ENCODE peak calls at places on chromosomes 6 and 20, in six cellular contexts. U, I, S, N, W and G are unnamed samples. For H3K36me3, the result is how much of the 10 kb centered on the place peaks cover.

GRCh38 chr6:17714879-17715860 is 8.4 kb upstream of the NUP153 start:
- DNase-seq in U (peak), I (peak), S (no peak), N (peak), W (no peak), G (peak)

GRCh38 chr6:116500969-116501433 is 10.4 kb upstream of the CALHM5 start:
- DNase-seq in U (peak), I (peak), S (no peak), N (no peak), W (no peak), G (peak)

GRCh38 chr6:166365221-166365620 is 17.5 kb downstream of the MPC1 start:
- DNase-seq in U (peak), I (peak), S (no peak), N (no peak), W (no peak), G (no peak)

GRCh38 chr20:14445310-14445709 is 107.9 kb upstream of the FLRT3 start:
- DNase-seq in U (peak), I (peak), S (no peak), N (peak), W (no peak), G (no peak)

GRCh38 chr6:118902731-118903130 is 8.8 kb downstream of the ASF1A start:
- DNase-seq in U (peak), I (peak), S (no peak), N (no peak), W (no peak), G (no peak)

GRCh38 chr6:155146205-155146604 is 117.6 kb upstream of the CLDN20 start:
- DNase-seq in U (no peak), I (no peak), S (no peak), N (no peak), W (no peak), G (no peak)

GRCh38 chr6:116992546-116992945 is 115.5 kb downstream of the RFX6 start:
- DNase-seq in U (no peak), I (no peak), S (no peak), N (no peak), W (no peak), G (no peak)

GRCh38 chr20:43563429-43563828 is 4.6 kb downstream of the SGK2 start:
- DNase-seq in U (no peak), I (no peak), S (no peak), N (no peak), W (no peak), G (no peak)

GRCh38 chr6:37531026-37531425 is 31.3 kb upstream of the CCDC167 start:
- DNase-seq in U (peak), I (no peak), S (no peak), N (no peak), W (no peak), G (no peak)

GRCh38 chr20:54405540-54405939 is 69.9 kb upstream of the DOK5 start:
- DNase-seq in U (no peak), I (no peak), S (no peak), N (no peak), W (no peak), G (no peak)

DNA sequence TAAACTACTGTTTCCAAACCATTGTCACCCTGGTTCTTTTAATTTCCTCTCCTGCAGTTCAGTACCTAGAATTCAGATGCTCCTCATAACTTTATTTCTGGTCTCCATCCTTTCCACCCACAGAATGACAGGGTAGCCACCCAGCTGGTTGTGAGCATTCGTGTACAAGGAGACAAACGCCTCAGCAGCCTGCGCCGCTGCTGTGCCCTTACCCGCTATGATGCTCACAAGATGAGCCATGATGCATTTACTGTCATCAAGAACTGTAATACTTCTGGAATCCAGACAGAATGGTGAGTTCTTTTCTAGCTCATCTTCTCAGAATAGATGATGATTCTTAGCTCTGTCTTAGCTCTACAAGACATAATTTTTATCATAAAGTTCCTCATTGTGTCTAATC is 18.6 kb downstream of the GTPBP2 start:
- DNase-seq in U (peak), I (no peak), S (no peak), N (no peak), W (no peak), G (no peak)
- H3K36me3 ChIP-seq in U (under half), I (half or more), S (half or more), N (under half), W (under half), G (under half)

DNA sequence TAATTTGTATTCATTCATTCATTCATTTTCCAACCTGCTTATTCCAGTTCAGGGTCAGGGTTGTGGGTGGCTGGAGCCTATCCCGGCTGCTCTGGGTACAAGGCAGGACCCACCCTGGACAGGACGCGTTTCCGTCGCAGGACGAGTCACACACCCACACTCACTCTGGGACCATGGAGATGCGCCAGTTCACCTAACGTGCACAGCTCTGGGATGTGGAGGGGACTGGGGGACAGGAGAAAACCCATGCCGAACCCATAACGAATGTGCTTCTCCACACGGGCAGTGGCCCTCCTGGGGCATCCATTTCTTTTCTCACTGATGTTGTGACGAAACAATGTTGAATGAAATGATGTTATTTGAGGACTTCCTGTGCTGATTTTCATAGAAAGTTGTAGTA is 26.5 kb downstream of the ERMARD start:
- DNase-seq in U (no peak), I (no peak), S (no peak), N (no peak), W (no peak), G (no peak)
- H3K36me3 ChIP-seq in U (under half), I (under half), S (half or more), N (under half), W (under half), G (under half)

GRCh38 chr20:25421107-25421506 is 13.6 kb downstream of the GINS1 start:
- DNase-seq in U (no peak), I (no peak), S (no peak), N (no peak), W (no peak), G (no peak)
- H3K36me3 ChIP-seq in U (under half), I (under half), S (under half), N (under half), W (under half), G (half or more)

DNA sequence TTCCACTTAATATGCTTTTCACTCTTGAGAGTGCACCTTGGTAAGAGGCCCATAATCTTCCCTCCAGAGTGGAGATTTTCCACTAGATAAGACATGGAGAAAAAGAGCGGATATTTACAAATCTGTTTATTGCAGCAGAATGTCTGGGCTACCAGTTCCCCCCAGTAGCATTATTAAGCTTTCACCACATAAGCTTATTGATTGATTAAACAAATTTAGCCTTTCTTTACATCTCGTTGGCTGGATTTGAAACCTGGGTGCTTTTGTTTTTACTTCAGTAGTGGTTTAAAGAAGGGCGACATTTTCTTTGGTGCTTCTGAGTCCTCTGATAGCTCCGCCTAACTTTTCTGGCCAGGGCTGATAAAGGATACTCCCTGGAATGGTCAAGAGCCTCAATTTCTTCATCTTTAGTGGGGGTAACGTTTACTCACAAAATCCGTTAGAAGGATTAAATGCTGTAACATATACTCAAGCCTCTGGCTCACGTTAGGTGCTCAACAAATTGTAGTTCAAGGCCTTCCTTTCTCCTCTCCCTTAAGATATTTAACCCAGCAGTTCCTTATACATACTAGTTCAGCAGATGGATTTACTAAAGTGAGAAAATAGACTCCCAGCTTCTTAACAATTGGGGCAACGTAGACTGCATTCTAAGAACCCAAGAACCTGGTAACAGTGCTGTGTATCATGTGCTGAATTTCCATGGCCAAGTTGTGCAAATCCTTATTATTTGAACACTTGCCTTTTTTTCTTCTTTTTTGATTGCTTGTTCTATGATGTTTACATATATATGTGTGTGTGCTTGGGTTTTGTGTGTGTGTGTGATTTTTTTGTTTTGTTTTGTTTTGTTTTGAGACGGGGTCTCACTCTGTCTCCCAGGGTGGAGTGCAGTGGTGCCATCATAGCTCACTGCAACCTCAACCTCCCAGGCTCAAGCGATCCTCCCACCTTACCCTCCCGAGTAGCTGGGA is 91.4 kb downstream of the RREB1 start:
- DNase-seq in U (no peak), I (no peak), S (no peak), N (no peak), W (no peak), G (no peak)
- H3K36me3 ChIP-seq in U (under half), I (under half), S (under half), N (under half), W (under half), G (under half)

DNA sequence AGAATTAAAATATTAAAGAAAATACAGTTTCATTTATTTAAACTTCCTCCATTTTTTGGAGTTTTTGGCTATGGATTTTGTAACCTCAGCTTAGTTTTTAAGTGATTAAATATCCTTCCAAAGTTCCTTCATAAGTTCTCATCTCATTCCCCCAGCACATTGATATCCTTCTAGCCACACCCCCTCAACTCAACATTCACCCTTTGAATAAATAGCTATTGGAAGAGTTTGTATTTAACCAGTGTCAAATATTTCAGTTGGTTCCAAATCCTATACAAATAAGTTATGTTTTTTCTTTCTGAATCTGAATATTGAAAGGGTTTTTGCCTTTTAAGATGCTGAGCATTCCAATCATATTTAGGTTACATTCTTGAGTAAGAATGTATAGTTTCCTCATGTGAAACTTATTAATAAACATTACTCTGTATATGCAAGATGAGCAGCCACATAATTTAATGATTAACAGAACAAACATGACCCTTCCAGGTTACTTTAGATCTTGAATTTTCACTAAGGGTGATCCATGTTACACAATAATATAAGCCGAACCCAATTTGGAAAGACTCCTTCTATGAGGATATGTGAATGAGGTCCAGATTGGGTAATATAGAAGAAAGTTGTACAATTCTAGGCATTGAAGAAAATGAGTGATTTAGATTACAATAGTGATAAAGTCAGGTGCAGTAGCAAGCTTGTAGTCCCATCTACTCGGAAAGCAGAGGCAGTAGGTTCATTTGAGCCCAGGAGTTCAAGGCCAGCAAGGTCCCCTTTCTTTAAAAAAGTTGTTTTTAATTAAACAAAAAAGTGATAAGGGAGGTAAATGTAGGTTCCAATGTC is 13.6 kb downstream of the GLYATL3 start:
- DNase-seq in U (peak), I (peak), S (no peak), N (no peak), W (no peak), G (no peak)
- H3K36me3 ChIP-seq in U (under half), I (under half), S (under half), N (under half), W (under half), G (under half)

DNA sequence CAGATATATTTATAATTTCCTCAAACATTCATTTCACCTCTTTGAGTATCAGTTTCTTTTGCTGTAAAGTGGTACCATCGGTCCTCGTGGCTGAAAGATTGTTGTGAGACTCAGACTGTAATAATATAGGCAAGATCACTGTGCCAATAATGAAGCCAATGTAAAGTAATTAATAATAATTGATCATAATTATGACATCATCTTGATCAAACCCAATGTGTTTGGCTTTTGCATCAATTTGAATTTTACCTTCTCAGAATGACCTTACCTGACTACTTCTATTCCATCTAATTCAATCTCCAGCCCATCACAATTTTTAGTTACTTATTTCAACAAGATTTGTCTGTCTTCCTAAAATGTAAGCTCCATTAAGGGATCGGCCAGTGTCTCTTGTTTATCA is 15.8 kb upstream of the MTRF1L start:
- DNase-seq in U (no peak), I (no peak), S (no peak), N (no peak), W (no peak), G (no peak)
- H3K36me3 ChIP-seq in U (under half), I (under half), S (under half), N (under half), W (under half), G (under half)